ENCODE peak calls at places on chromosomes 13 and 19, in seven cellular contexts. Y is non-pigmented ciliary epithelial cell, J is Kasumi-1, W is progenitor cell of endocrine pancreas, M is T-helper 1 cell, T is thoracic aorta, O is mesothelial cell of epicardium. A is an unnamed sample.

GRCh38 chr13:38921081-38921480 is 69.5 kb downstream of the STOML3 start:
- DNase-seq in T (no peak), W (no peak), J (no peak), O (no peak), Y (no peak), M (no peak), A (no peak)

GRCh38 chr19:55537741-55538111 is 793 bp upstream of the SBK2 start:
- DNase-seq in M (no peak), O (no peak), W (no peak), J (no peak), T (no peak), Y (no peak), A (no peak)

GRCh38 chr19:39208175-39208795 is 4.2 kb upstream of the SYCN start:
- DNase-seq in M (no peak), O (no peak), T (no peak), W (no peak), Y (no peak), J (no peak), A (no peak)

GRCh38 chr13:87537946-87538345 is 133.2 kb upstream of the SLITRK5 start:
- DNase-seq in W (no peak), Y (no peak), J (no peak), T (no peak), M (no peak), O (no peak), A (no peak)

GRCh38 chr19:29777916-29778315 is 33.9 kb upstream of the CCNE1 start:
- DNase-seq in M (no peak), W (no peak), Y (no peak), T (no peak), J (no peak), O (no peak), A (no peak)

GRCh38 chr13:113147206-113147605 is 11.2 kb upstream of the PROZ start:
- DNase-seq in M (no peak), Y (no peak), T (no peak), W (no peak), J (no peak), O (no peak), A (no peak)

GRCh38 chr19:8305798-8306197 is 2.4 kb downstream of the CD320 start:
- DNase-seq in J (no peak), T (no peak), M (no peak), Y (no peak), W (peak), O (peak), A (no peak)

GRCh38 chr19:41843371-41843770 is 1.1 kb downstream of the LYPD4 start:
- DNase-seq in Y (no peak), M (no peak), W (no peak), O (no peak), T (no peak), J (no peak), A (no peak)

GRCh38 chr19:34985249-34986022 is 14.7 kb upstream of the GRAMD1A start:
- DNase-seq in T (no peak), Y (no peak), M (peak), W (no peak), O (no peak), J (peak), A (no peak)

GRCh38 chr13:94112227-94112626 is 367.3 kb downstream of the DCT start:
- DNase-seq in M (no peak), T (no peak), W (no peak), J (no peak), Y (peak), O (no peak), A (peak)

GRCh38 chr19:23996549-23996948 is 81.9 kb downstream of the ZNF726 start:
- DNase-seq in Y (no peak), M (no peak), T (no peak), J (no peak), O (no peak), W (no peak), A (no peak)

GRCh38 chr19:16386619-16387240 is 62.1 kb downstream of the KLF2 start:
- DNase-seq in J (peak), M (peak), W (no peak), T (no peak), O (no peak), Y (peak), A (no peak)

GRCh38 chr13:27140060-27140459 is 31.6 kb downstream of the USP12 start:
- DNase-seq in T (no peak), Y (no peak), M (no peak), W (no peak), J (no peak), O (no peak), A (no peak)

GRCh38 chr13:24230428-24231072 is 70.0 kb downstream of the SPATA13 start:
- DNase-seq in T (no peak), W (no peak), O (no peak), Y (no peak), M (no peak), J (no peak), A (no peak)

GRCh38 chr19:11096210-11096841 is 7.1 kb downstream of the LDLR start:
- DNase-seq in J (peak), W (no peak), Y (peak), M (peak), O (no peak), T (no peak), A (peak)

GRCh38 chr19:38216785-38217746 is 7.0 kb downstream of the DPF1 start:
- DNase-seq in Y (no peak), J (no peak), O (no peak), T (no peak), W (no peak), M (no peak), A (no peak)

GRCh38 chr19:23774156-23774971 is 15.7 kb upstream of the ZNF681 start:
- DNase-seq in Y (no peak), M (no peak), W (no peak), J (no peak), O (no peak), T (no peak), A (no peak)

GRCh38 chr19:31312004-31312403 is 37.2 kb downstream of the TSHZ3 start:
- DNase-seq in Y (peak), J (no peak), M (no peak), T (no peak), O (no peak), W (no peak), A (no peak)

GRCh38 chr13:27794921-27795717 is 2.8 kb downstream of the GSX1 start:
- DNase-seq in Y (no peak), M (no peak), T (no peak), W (no peak), O (no peak), J (no peak), A (no peak)

GRCh38 chr13:32538234-32538620 is 368 bp downstream of the N4BP2L2 start:
- DNase-seq in Y (no peak), O (no peak), W (peak), J (peak), T (no peak), M (no peak), A (peak)

GRCh38 chr13:114074671-114075315 is 57.6 kb downstream of the RASA3 start:
- DNase-seq in M (no peak), O (no peak), W (no peak), Y (no peak), T (no peak), J (no peak), A (no peak)

GRCh38 chr13:59946924-59947323 is 216.8 kb downstream of the DIAPH3 start:
- DNase-seq in O (no peak), Y (no peak), W (no peak), T (no peak), M (no peak), J (no peak), A (no peak)

GRCh38 chr19:6219592-6220290 is 60.0 kb downstream of the MLLT1 start:
- DNase-seq in J (no peak), W (no peak), Y (no peak), M (no peak), O (no peak), T (no peak), A (no peak)

GRCh38 chr19:52343548-52343947 is 7.5 kb downstream of the ZNF610 start:
- DNase-seq in T (no peak), J (no peak), O (peak), Y (peak), W (peak), M (peak), A (no peak)

GRCh38 chr19:30784850-30785459 is 412.8 kb downstream of the ZNF536 start:
- DNase-seq in T (no peak), Y (no peak), M (peak), W (no peak), O (peak), J (peak), A (no peak)

GRCh38 chr13:19759669-19760068 is 23.1 kb downstream of the PSPC1 start:
- DNase-seq in W (no peak), M (no peak), O (no peak), Y (no peak), T (no peak), J (no peak), A (peak)

GRCh38 chr13:23715762-23716235 is 145.6 kb downstream of the TNFRSF19 start:
- DNase-seq in M (no peak), Y (no peak), J (no peak), T (no peak), O (no peak), W (no peak), A (no peak)

GRCh38 chr19:39112338-39112890 is 13.2 kb upstream of the PAK4 start:
- DNase-seq in Y (no peak), W (no peak), T (no peak), O (no peak), M (no peak), J (no peak), A (no peak)

GRCh38 chr19:47701717-47702552 is 11.3 kb upstream of the EHD2 start:
- DNase-seq in Y (no peak), W (no peak), T (no peak), M (no peak), O (no peak), J (no peak), A (no peak)

GRCh38 chr19:47891923-47892666 is 6.0 kb upstream of the SULT2A1 start:
- DNase-seq in T (no peak), Y (no peak), J (no peak), W (no peak), M (no peak), O (peak), A (no peak)

GRCh38 chr13:20360041-20360491 is 127.9 kb upstream of the GJB6 start:
- DNase-seq in M (no peak), W (no peak), O (no peak), T (no peak), J (no peak), Y (no peak), A (no peak)

GRCh38 chr19:35220315-35220921 is 8.1 kb downstream of the FAM187B start:
- DNase-seq in O (no peak), M (no peak), Y (no peak), W (no peak), T (no peak), J (no peak), A (no peak)

GRCh38 chr19:41334793-41335192 is 18.9 kb downstream of the TGFB1 start:
- DNase-seq in J (peak), O (no peak), W (no peak), Y (no peak), T (no peak), M (no peak), A (no peak)

GRCh38 chr19:40561947-40562346 is 14.7 kb upstream of the SHKBP1 start:
- DNase-seq in W (no peak), J (peak), Y (no peak), T (no peak), O (no peak), M (no peak), A (no peak)